ENCODE peak calls at places on chromosomes 6 and 20, in seven cellular contexts. E is endodermal cell, G is brain microvascular endothelial cell, X is AG10803, Z is nephron progenitor cell, U is AG09319, D is progenitor cell of endocrine pancreas. L is an unnamed sample.

GRCh38 chr20:60087563-60088105 is 129.4 kb downstream of the CDH26 start:
- DNase-seq in E (no peak), G (no peak), X (peak), Z (no peak), U (no peak), D (no peak), L (no peak)

GRCh38 chr6:19052219-19052618 is 665.1 kb downstream of the RNF144B start:
- DNase-seq in E (no peak), G (no peak), X (peak), Z (no peak), U (no peak), D (no peak), L (no peak)

GRCh38 chr20:57980526-57980925 is 247.9 kb downstream of the ANKRD60 start:
- DNase-seq in E (no peak), G (no peak), X (no peak), Z (peak), U (no peak), D (no peak), L (no peak)

GRCh38 chr20:1700990-1701389 is 43.4 kb upstream of the SIRPG start:
- DNase-seq in E (no peak), G (no peak), X (no peak), Z (no peak), U (no peak), D (no peak), L (no peak)

GRCh38 chr6:139764498-139764986 is 390.1 kb upstream of the CITED2 start:
- DNase-seq in E (peak), G (peak), X (peak), Z (no peak), U (no peak), D (no peak), L (no peak)

GRCh38 chr20:13333793-13334192 is 112.7 kb downstream of the ISM1 start:
- DNase-seq in E (no peak), G (no peak), X (no peak), Z (no peak), U (no peak), D (no peak), L (no peak)

GRCh38 chr20:50567860-50568548 is 57.8 kb downstream of the PTPN1 start:
- DNase-seq in E (no peak), G (no peak), X (no peak), Z (no peak), U (no peak), D (no peak), L (no peak)

GRCh38 chr6:83546636-83547035 is 34.3 kb downstream of the PRSS35 start:
- DNase-seq in E (no peak), G (no peak), X (no peak), Z (no peak), U (no peak), D (no peak), L (no peak)

GRCh38 chr20:37711987-37712961 is 18.4 kb downstream of the CTNNBL1 start:
- DNase-seq in E (no peak), G (no peak), X (no peak), Z (no peak), U (no peak), D (no peak), L (no peak)

GRCh38 chr20:58610071-58610800 is 40.8 kb upstream of the STX16 start:
- DNase-seq in E (no peak), G (no peak), X (no peak), Z (no peak), U (no peak), D (no peak), L (no peak)

GRCh38 chr6:150628908-150629307 is 29.2 kb downstream of the PLEKHG1 start:
- DNase-seq in E (no peak), G (no peak), X (no peak), Z (no peak), U (no peak), D (no peak), L (no peak)

GRCh38 chr6:107330190-107330589 is 129.2 kb downstream of the PDSS2 start:
- DNase-seq in E (no peak), G (no peak), X (no peak), Z (no peak), U (no peak), D (no peak), L (no peak)

GRCh38 chr6:137148291-137149076 is 25.0 kb downstream of the IL22RA2 start:
- DNase-seq in E (no peak), G (peak), X (peak), Z (no peak), U (peak), D (no peak), L (no peak)

GRCh38 chr20:1287306-1287705 is 21.2 kb downstream of the SNPH start:
- DNase-seq in E (no peak), G (no peak), X (no peak), Z (no peak), U (no peak), D (no peak), L (no peak)

GRCh38 chr20:18625907-18626655 is 38.2 kb downstream of the DTD1 start:
- DNase-seq in E (no peak), G (no peak), X (no peak), Z (no peak), U (no peak), D (no peak), L (no peak)

GRCh38 chr6:154872605-154873004 is 122.5 kb upstream of the TIAM2 start:
- DNase-seq in E (peak), G (no peak), X (no peak), Z (no peak), U (no peak), D (no peak), L (no peak)

GRCh38 chr20:44773070-44773829 is 27.6 kb downstream of the KCNK15 start:
- DNase-seq in E (no peak), G (no peak), X (no peak), Z (no peak), U (no peak), D (no peak), L (no peak)

GRCh38 chr6:106547053-106547414 is 82.3 kb downstream of the RTN4IP1 start:
- DNase-seq in E (no peak), G (no peak), X (no peak), Z (no peak), U (no peak), D (no peak), L (no peak)

GRCh38 chr6:72761767-72762166 is 139.9 kb downstream of the KCNQ5 start:
- DNase-seq in E (no peak), G (no peak), X (no peak), Z (no peak), U (no peak), D (no peak), L (no peak)

GRCh38 chr20:18728165-18728866 is 85.3 kb upstream of the SCP2D1 start:
- DNase-seq in E (no peak), G (no peak), X (no peak), Z (no peak), U (no peak), D (no peak), L (no peak)

GRCh38 chr6:44217332-44218143 is 812 bp downstream of the MYMX start:
- DNase-seq in E (peak), G (peak), X (peak), Z (peak), U (no peak), D (no peak), L (no peak)

GRCh38 chr6:157151029-157151428 is 172.3 kb downstream of the TMEM242 start:
- DNase-seq in E (no peak), G (peak), X (no peak), Z (no peak), U (no peak), D (no peak), L (no peak)

GRCh38 chr6:13157293-13157692 is 171.0 kb downstream of the TBC1D7 start:
- DNase-seq in E (no peak), G (no peak), X (no peak), Z (no peak), U (no peak), D (no peak), L (no peak)
- TF ChIP-seq CTCF in E (no peak), G (no peak), X (no peak), Z (no peak), U (no peak), D (no peak), L (no peak)

GRCh38 chr6:68307301-68307700 is 327.8 kb upstream of the ADGRB3 start:
- DNase-seq in E (no peak), G (no peak), X (no peak), Z (no peak), U (no peak), D (no peak), L (no peak)
- TF ChIP-seq CTCF in E (no peak), G (no peak), X (no peak), Z (no peak), U (no peak), D (no peak), L (no peak)

DNA sequence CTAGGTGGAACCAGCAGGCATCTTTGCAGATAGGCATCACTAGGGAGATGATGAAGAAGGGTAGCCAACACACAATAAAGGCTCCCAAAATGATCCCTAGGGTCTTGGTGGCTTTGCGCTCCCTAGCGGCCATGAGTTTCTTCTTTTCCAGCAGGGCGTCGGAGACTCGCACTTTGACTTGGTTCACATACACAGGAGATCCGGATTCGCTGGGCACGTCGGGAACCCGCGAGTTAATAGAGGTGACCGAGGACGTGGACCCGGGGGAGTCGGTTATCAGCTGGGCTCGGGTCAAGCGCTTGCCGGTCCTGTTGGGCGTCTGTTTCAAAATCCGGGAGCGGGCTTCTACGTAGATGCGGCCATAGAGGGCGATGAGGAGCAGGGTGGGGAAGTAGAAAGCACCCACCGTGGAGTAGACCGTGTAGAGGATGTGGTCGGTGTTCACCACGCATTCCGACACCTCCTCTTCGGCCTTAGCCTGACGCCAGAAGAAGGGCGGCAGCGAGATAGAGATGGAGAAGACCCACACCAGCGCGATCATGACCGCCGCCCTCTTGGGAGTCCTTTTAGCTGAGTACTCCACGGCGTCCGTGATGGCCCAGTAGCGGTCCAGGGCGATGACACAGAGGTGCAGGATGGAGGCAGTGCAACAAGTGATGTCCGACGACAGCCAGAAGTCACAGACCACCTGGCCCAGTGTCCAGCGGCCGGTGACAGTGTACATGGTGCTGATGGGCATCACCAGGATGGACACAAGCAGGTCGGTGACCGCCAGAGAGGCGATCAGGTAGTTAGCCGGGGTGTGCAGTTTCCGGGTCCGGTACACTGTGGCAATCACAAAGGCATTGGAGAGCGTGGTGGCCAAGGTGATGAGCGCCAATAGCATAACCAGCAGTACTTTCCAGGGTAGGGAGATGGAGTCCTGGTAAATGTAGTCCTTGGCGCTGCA is 658 bp downstream of the HTR1B start:
- DNase-seq in E (peak), G (peak), X (no peak), Z (peak), U (no peak), D (no peak), L (peak)
- TF ChIP-seq CTCF in E (peak), G (peak), X (peak), Z (peak), U (no peak), D (peak), L (peak)

GRCh38 chr6:35146453-35146852 is 5.3 kb upstream of the TCP11 start:
- DNase-seq in E (peak), G (peak), X (peak), Z (peak), U (peak), D (peak), L (peak)
- TF ChIP-seq CTCF in E (peak), G (peak), X (peak), Z (peak), U (peak), D (peak), L (peak)